ENCODE peak calls at places on chromosomes 1 and 21, in four cellular contexts. U is K562, P is WTC11, S is GM12878. F is an unnamed sample.

GRCh38 chr1:2379733-2380404 is 11.5 kb downstream of the MORN1 start:
- DNase-seq in S (no peak), U (no peak), P (no peak), F (no peak)

GRCh38 chr1:230643887-230644286 is 1.6 kb downstream of the COG2 start:
- DNase-seq in U (no peak), P (no peak), S (no peak), F (no peak)

GRCh38 chr1:223363057-223363855 is 720 bp downstream of the SUSD4 start:
- DNase-seq in S (no peak), U (peak), P (peak), F (no peak)

GRCh38 chr1:69568435-69569280 is 936 bp downstream of the LRRC7 start:
- DNase-seq in P (peak), S (no peak), U (peak), F (no peak)

GRCh38 chr1:214154596-214155261 is 126.2 kb upstream of the SMYD2 start:
- DNase-seq in U (no peak), S (no peak), P (no peak), F (no peak)

GRCh38 chr1:99766378-99766800 is at the start of gene FRRS1:
- DNase-seq in U (peak), S (peak), P (peak), F (peak)

GRCh38 chr1:193368302-193368701 is 181.9 kb upstream of the B3GALT2 start:
- DNase-seq in P (no peak), S (no peak), U (no peak), F (no peak)

GRCh38 chr1:179550753-179551682 is 24.7 kb downstream of the NPHS2 start:
- DNase-seq in P (no peak), U (no peak), S (peak), F (peak)

GRCh38 chr1:189939967-189940366 is 537.7 kb downstream of the BRINP3 start:
- DNase-seq in S (no peak), U (no peak), P (no peak), F (no peak)

GRCh38 chr1:116377564-116378529 is 4.8 kb downstream of the ATP1A1 start:
- DNase-seq in S (peak), P (no peak), U (no peak), F (peak)

GRCh38 chr1:17168480-17168878 is 36.4 kb upstream of the PADI1 start:
- DNase-seq in U (no peak), S (no peak), P (no peak), F (no peak)

GRCh38 chr1:172041102-172041501 is 199.8 kb downstream of the DNM3 start:
- DNase-seq in P (no peak), U (no peak), S (no peak), F (no peak)

GRCh38 chr1:66693856-66694255 is 58.4 kb upstream of the DYNLT5 start:
- DNase-seq in U (no peak), S (no peak), P (no peak), F (no peak)

GRCh38 chr1:31781138-31782065 is 17.3 kb upstream of the ADGRB2 start:
- DNase-seq in P (no peak), S (no peak), U (peak), F (no peak)

GRCh38 chr1:114668784-114669561 is 876 bp downstream of the DENND2C start:
- DNase-seq in P (no peak), U (no peak), S (no peak), F (peak)

GRCh38 chr1:101025283-101025679 is 303 bp downstream of the DPH5 start:
- DNase-seq in P (no peak), U (peak), S (peak), F (peak)

GRCh38 chr1:7410156-7410555 is 360.9 kb upstream of the VAMP3 start:
- DNase-seq in P (peak), S (no peak), U (no peak), F (no peak)

GRCh38 chr1:23984417-23985186 is 4.5 kb upstream of the SRSF10 start:
- DNase-seq in U (no peak), P (no peak), S (no peak), F (peak)

GRCh38 chr1:248243204-248243603 is 12.0 kb downstream of the OR2M4 start:
- DNase-seq in P (no peak), S (peak), U (peak), F (peak)

GRCh38 chr1:216721878-216722277 is 1.4 kb downstream of the ESRRG start:
- DNase-seq in P (no peak), S (no peak), U (no peak), F (no peak)

GRCh38 chr1:234973426-234974250 is 155.0 kb downstream of the TOMM20 start:
- DNase-seq in P (no peak), S (no peak), U (no peak), F (no peak)

GRCh38 chr1:11505591-11506538 is 26.9 kb downstream of the DISP3 start:
- DNase-seq in P (no peak), S (no peak), U (no peak), F (no peak)

GRCh38 chr1:13806108-13806507 is 106.1 kb downstream of the PRDM2 start:
- DNase-seq in U (no peak), P (no peak), S (no peak), F (no peak)

GRCh38 chr1:58047265-58047858 is 499.2 kb downstream of the OMA1 start:
- DNase-seq in P (peak), U (peak), S (no peak), F (peak)

GRCh38 chr1:201299968-201300367 is 16.7 kb downstream of the PKP1 start:
- DNase-seq in S (no peak), U (no peak), P (no peak), F (no peak)

GRCh38 chr21:44658913-44659595 is 1.3 kb downstream of the KRTAP12-3 start:
- DNase-seq in U (no peak), P (no peak), S (no peak), F (no peak)

GRCh38 chr1:8430476-8430875 is 112.6 kb downstream of the SLC45A1 start:
- DNase-seq in S (no peak), P (no peak), U (no peak), F (no peak)

GRCh38 chr1:6927626-6928025 is 142.4 kb downstream of the CAMTA1 start:
- DNase-seq in U (no peak), S (no peak), P (no peak), F (no peak)

GRCh38 chr1:240562111-240562590 is 49.8 kb downstream of the GREM2 start:
- DNase-seq in S (no peak), P (no peak), U (no peak), F (no peak)

GRCh38 chr1:114061431-114061830 is 82.2 kb downstream of the OLFML3 start:
- DNase-seq in P (no peak), S (no peak), U (no peak), F (no peak)

GRCh38 chr1:41741244-41741643 is 177.5 kb downstream of the HIVEP3 start:
- DNase-seq in U (no peak), S (no peak), P (no peak), F (no peak)

GRCh38 chr1:41739061-41739955 is 179.4 kb downstream of the HIVEP3 start:
- DNase-seq in S (peak), P (no peak), U (no peak), F (no peak)

GRCh38 chr1:41740058-41740457 is 178.7 kb downstream of the HIVEP3 start:
- DNase-seq in S (no peak), U (no peak), P (no peak), F (no peak)

GRCh38 chr1:41742219-41742618 is 176.5 kb downstream of the HIVEP3 start:
- DNase-seq in S (no peak), P (no peak), U (no peak), F (no peak)

GRCh38 chr1:41740630-41741239 is 178.0 kb downstream of the HIVEP3 start:
- DNase-seq in P (no peak), S (no peak), U (no peak), F (no peak)
- TF ChIP-seq ETV6 in P (no peak), S (no peak), U (no peak), F (no peak)

DNA sequence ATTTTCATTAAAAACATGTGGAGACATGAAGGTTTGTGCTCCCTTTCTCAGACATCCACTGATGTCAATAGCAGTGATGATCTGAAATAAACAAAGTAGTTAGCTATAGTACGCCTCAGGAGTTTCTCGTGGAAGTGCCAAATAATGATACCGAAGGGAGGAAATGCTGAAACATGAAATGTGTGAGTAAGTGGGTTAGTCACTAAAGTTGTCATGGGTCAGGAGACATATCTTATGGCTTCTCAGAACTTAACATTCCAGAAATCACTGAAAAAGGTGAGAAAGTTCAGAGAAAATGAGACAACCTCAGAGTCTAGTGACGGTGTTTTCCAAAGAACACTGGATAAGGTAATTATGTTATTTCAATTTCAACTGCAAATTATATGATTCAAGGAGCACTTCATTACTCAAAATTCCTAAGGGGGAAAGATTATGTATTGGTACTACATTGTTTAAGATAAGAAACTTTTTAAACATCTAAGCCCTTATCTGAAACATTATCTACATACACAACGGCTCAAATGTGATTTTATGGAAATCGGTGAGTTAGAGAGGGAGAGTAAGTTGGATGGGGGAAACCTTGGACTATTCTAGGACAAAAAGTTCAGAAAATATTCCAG is 20.6 kb downstream of the NIBAN1 start:
- DNase-seq in P (no peak), U (no peak), S (no peak), F (no peak)
- TF ChIP-seq ETV6 in P (no peak), U (no peak), S (no peak), F (no peak)

DNA sequence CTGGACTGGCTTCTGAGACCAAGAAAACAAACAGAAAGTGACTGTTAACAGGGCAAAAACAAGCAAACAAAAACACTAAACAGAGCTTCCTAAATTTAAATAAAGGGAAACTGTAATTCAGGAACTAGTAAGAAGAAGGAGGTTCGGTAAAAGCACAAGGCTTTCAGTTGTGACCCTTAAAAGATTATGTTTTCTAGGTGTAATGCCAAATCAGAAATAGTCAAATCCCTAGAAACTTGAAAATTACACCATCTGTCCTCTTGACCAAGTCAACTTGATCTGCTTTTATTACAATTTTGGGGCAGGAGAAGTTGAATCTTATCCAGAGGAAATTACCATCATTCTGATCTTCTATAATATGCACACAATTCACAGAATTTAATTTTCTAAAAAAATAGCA is 754.0 kb upstream of the ADGRL4 start:
- DNase-seq in S (no peak), P (no peak), U (no peak), F (no peak)
- TF ChIP-seq ETV6 in S (no peak), P (no peak), U (no peak), F (no peak)

DNA sequence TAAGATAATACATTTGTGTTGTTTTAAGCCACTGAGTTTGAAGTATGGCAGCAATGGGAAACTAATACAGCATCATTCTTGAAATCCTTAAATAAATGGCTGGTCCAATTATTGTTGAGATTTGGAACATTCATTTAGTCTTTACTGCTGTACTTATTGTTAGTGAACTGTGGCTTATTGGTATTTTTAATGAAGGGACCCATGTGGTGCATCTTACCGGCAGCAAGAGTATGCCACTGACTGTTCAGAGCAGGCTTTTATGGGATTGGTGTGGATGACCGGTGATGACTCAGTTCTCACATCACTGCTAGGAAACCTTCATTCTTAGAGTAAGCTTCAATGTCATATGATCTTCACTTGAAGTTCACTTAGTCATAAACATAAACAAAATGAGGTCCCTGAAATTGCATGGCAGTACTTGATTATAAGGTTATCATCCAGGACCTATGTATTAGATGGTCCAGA is 31.5 kb downstream of the PRKAA2 start:
- DNase-seq in S (no peak), U (no peak), P (no peak), F (no peak)
- TF ChIP-seq ETV6 in S (no peak), U (no peak), P (no peak), F (no peak)

DNA sequence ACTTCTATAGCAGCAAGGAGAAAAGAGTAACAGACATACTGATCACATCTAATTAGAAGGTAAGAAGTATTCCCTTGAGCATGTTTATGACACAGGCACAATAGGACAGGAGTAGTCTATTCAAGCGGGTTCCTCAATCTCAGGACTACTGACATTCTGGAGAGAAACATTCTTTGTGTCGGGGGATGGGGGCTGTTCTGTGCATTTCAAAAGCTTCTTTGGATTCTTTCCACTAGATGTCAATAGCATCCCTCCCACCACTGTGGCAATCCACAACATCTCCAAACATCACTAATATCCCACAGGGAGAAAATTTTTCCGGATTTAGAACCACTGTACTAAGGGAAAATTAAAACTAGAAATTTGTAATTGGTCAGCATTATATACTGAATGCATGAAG is 56.9 kb downstream of the ADAMTS5 start:
- DNase-seq in U (no peak), S (no peak), P (peak), F (no peak)
- TF ChIP-seq ETV6 in U (no peak), S (no peak), P (no peak), F (no peak)

DNA sequence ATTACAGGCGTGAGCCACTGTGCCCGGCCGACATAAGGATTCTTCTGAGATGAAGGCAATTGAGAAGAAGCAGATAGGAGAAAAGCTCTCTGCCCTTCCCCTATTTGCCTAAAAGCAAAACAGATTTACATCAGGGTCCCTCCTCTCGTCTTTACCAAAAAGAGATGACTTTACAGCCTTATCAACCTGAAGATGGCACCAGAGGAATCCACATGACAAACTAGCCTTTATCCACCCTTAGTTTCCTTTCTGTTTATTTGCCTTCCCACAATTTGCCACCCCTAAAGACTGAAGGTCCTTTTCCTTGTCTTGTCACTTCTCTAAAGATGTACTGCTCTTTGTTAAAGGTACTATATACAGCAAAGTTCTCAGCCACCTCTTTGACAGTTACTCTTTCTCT is 70.7 kb upstream of the KRTAP19-8 start:
- DNase-seq in P (no peak), S (no peak), U (no peak), F (no peak)
- TF ChIP-seq ETV6 in P (no peak), S (no peak), U (no peak), F (no peak)

DNA sequence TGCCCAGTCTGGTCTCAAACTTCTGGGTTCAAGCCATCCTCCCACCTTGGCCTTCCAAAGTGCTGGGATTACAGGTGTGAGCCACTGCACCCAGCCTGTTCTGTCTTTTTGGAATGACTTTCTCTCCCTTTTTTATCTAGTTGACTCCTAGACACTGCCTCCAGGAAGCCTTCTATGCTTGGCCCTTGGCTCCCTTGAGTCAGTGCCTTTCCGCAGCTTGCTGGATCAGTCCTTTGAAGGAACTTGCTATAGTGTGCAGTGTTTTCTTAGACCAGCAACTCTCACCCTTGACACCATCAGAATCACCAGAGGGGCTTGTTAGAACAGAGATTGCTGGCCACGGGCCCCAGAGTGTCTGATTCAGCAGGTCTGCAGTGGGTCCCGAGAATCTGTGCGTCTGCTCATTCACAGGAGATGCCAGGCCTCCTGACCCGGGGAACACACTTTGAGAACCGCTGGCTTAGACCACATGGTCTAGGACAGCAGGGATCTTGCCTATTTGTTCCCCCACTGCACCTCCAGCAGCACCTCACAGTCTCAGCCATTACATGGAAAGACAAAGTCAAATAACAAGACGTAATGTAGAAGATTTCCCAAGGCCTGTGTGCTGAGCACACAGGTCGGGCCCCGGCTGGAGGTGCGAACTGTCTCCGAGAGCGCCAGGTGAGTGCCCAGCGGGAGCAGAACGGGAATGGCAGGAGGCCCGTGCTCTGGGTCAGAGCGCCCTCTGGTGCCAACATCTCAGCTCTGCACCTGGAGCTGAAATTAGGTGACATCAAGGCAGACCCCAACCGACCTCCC is 27.4 kb upstream of the CTPS1 start:
- DNase-seq in U (peak), S (no peak), P (peak), F (peak)
- TF ChIP-seq ETV6 in U (no peak), S (no peak), P (peak), F (no peak)

GRCh38 chr1:206836111-206836510 is 29.3 kb upstream of the IL20 start:
- DNase-seq in P (no peak), U (no peak), S (no peak), F (no peak)

GRCh38 chr1:206841609-206842323 is 23.7 kb upstream of the IL20 start:
- DNase-seq in P (no peak), U (no peak), S (no peak), F (no peak)

GRCh38 chr1:206839006-206839560 is 26.3 kb upstream of the IL20 start:
- DNase-seq in P (no peak), U (no peak), S (no peak), F (no peak)

GRCh38 chr1:206842851-206843250 is 22.6 kb upstream of the IL20 start:
- DNase-seq in P (no peak), U (no peak), S (no peak), F (no peak)

DNA sequence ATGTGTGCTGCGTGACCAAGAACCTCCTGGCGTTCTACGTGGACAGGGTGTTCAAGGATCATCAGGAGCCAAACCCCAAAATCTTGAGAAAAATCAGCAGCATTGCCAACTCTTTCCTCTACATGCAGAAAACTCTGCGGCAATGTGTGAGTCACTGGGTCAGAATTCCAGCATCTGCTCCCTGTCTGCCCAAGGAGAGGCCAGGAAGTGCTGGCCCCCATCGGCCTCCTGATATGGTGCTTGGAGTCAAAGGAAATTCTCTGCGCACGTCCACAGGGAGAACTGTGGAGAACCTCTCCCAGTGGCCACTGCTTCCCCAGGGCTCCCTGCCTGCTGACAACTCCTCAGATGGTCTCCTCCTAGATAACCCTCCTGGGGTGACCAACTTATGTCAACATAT is 25.6 kb upstream of the IL20 start:
- DNase-seq in U (no peak), S (no peak), P (no peak), F (no peak)
- TF ChIP-seq ETV6 in U (no peak), S (no peak), P (no peak), F (no peak)

F was measured in HepG2.